ENCODE peak calls at places on chromosomes 6 and 20, in five cellular contexts. L is CD4-positive, alpha-beta T cell; X is heart left ventricle; Q is CD8-positive, alpha-beta T cell; R is prostate gland. S is an unnamed sample. For H3K9me3, the result is how much of the 10 kb centered on the place peaks cover.

GRCh38 chr20:52978851-52979250 is 6.7 kb downstream of the TSHZ2 start:
- DNase-seq in L (no peak), X (no peak), Q (no peak), R (no peak), S (no peak)

GRCh38 chr6:36703982-36704381 is 6.4 kb downstream of the RAB44 start:
- DNase-seq in L (no peak), X (no peak), Q (no peak), R (no peak), S (no peak)

GRCh38 chr6:17469006-17469972 is 75.9 kb downstream of the CAP2 start:
- DNase-seq in L (no peak), X (no peak), Q (no peak), R (no peak), S (no peak)

GRCh38 chr6:3251462-3252314 is 7.1 kb upstream of the PSMG4 start:
- DNase-seq in L (peak), X (peak), Q (peak), R (peak), S (peak)

GRCh38 chr6:21067521-21067920 is 526.0 kb upstream of the SOX4 start:
- DNase-seq in L (no peak), X (no peak), Q (no peak), R (no peak), S (no peak)

GRCh38 chr20:11249683-11250082 is 575.9 kb upstream of the JAG1 start:
- DNase-seq in L (no peak), X (no peak), Q (no peak), R (no peak), S (no peak)

GRCh38 chr20:1209447-1210387 is 6.5 kb downstream of the C20orf202 start:
- DNase-seq in L (no peak), X (no peak), Q (no peak), R (no peak), S (no peak)

GRCh38 chr6:37130704-37131103 is 39.2 kb upstream of the PIM1 start:
- DNase-seq in L (no peak), X (no peak), Q (no peak), R (no peak), S (no peak)

GRCh38 chr20:59242714-59243626 is 57.4 kb upstream of the EDN3 start:
- DNase-seq in L (no peak), X (no peak), Q (peak), R (no peak), S (no peak)

GRCh38 chr20:63819224-63819917 is 11.7 kb downstream of the ZBTB46 start:
- DNase-seq in L (no peak), X (no peak), Q (no peak), R (no peak), S (no peak)

GRCh38 chr6:28161410-28162079 is 19.9 kb downstream of the ZKSCAN8 start:
- DNase-seq in L (peak), X (peak), Q (peak), R (peak), S (peak)

GRCh38 chr6:16651871-16652270 is 109.4 kb downstream of the ATXN1 start:
- DNase-seq in L (no peak), X (no peak), Q (no peak), R (peak), S (no peak)

GRCh38 chr20:37364013-37364926 is 18.3 kb downstream of the SRC start:
- DNase-seq in L (no peak), X (no peak), Q (no peak), R (no peak), S (no peak)

GRCh38 chr20:38452880-38453624 is 17.9 kb upstream of the SNHG17 start:
- DNase-seq in L (no peak), X (no peak), Q (no peak), R (no peak), S (no peak)

GRCh38 chr20:8089668-8090067 is 42.4 kb upstream of the PLCB1 start:
- DNase-seq in L (no peak), X (no peak), Q (no peak), R (no peak), S (no peak)

GRCh38 chr20:63831696-63832686 is 927 bp upstream of the ZBTB46 start:
- DNase-seq in L (no peak), X (peak), Q (peak), R (no peak), S (no peak)

GRCh38 chr6:44268095-44268628 is 2.1 kb upstream of the TMEM151B start:
- DNase-seq in L (peak), X (no peak), Q (peak), R (peak), S (no peak)

GRCh38 chr6:157978021-157978783 is 3.5 kb upstream of the SYNJ2 start:
- DNase-seq in L (no peak), X (no peak), Q (no peak), R (no peak), S (no peak)

GRCh38 chr20:478949-479429 is 16.7 kb upstream of the TBC1D20 start:
- DNase-seq in L (no peak), X (no peak), Q (no peak), R (peak), S (no peak)

GRCh38 chr20:6663104-6663503 is 104.4 kb upstream of the BMP2 start:
- DNase-seq in L (no peak), X (no peak), Q (no peak), R (no peak), S (no peak)

GRCh38 chr20:47814632-47815415 is 29.5 kb upstream of the SULF2 start:
- DNase-seq in L (no peak), X (no peak), Q (no peak), R (no peak), S (no peak)

GRCh38 chr20:31859266-31859997 is 10.9 kb downstream of the DUSP15 start:
- DNase-seq in L (no peak), X (no peak), Q (peak), R (no peak), S (peak)

GRCh38 chr20:43669332-43669731 is 2.4 kb downstream of the MYBL2 start:
- DNase-seq in L (no peak), X (no peak), Q (no peak), R (no peak), S (no peak)

GRCh38 chr6:12001004-12001705 is 11.0 kb upstream of the HIVEP1 start:
- DNase-seq in L (no peak), X (no peak), Q (no peak), R (no peak), S (no peak)

GRCh38 chr20:10447028-10447427 is 11.9 kb downstream of the SLX4IP start:
- DNase-seq in L (peak), X (no peak), Q (peak), R (no peak), S (no peak)

GRCh38 chr6:116697475-116697874 is 16.5 kb downstream of the KPNA5 start:
- DNase-seq in L (no peak), X (no peak), Q (no peak), R (no peak), S (no peak)

GRCh38 chr6:20681243-20681684 is 147.0 kb downstream of the CDKAL1 start:
- DNase-seq in L (no peak), X (no peak), Q (no peak), R (no peak), S (no peak)

GRCh38 chr6:147651249-147652063 is 143.0 kb downstream of the SAMD5 start:
- DNase-seq in L (no peak), X (peak), Q (no peak), R (no peak), S (no peak)
- TF ChIP-seq CTCF in L (no peak), X (peak), Q (no peak), R (no peak), S (no peak)

GRCh38 chr6:42566614-42567208 is 2.9 kb downstream of the UBR2 start:
- DNase-seq in L (no peak), X (no peak), Q (no peak), R (no peak), S (no peak)
- H3K27ac ChIP-seq in L (no peak), X (no peak), Q (no peak), R (no peak), S (no peak)

GRCh38 chr20:16017656-16018055 is 555.6 kb downstream of the KIF16B start:
- DNase-seq in L (no peak), X (no peak), Q (no peak), R (no peak), S (no peak)
- H3K9me3 ChIP-seq in L (under half), X (under half), Q (under half), R (under half), S (under half)

GRCh38 chr6:45500924-45501816 is 123.4 kb upstream of the SUPT3H start:
- DNase-seq in L (no peak), X (no peak), Q (no peak), R (no peak), S (no peak)
- TF ChIP-seq CTCF in L (no peak), X (no peak), Q (no peak), R (no peak), S (no peak)

GRCh38 chr6:133978896-133979240 is 25.8 kb downstream of the TBPL1 start:
- DNase-seq in L (no peak), X (no peak), Q (no peak), R (no peak), S (no peak)
- H3K27ac ChIP-seq in L (no peak), X (no peak), Q (no peak), R (peak), S (no peak)

GRCh38 chr6:111909238-111909637 is 36.0 kb upstream of the FYN start:
- DNase-seq in L (no peak), X (no peak), Q (no peak), R (no peak), S (no peak)
- H3K9me3 ChIP-seq in L (under half), X (under half), Q (under half), R (under half), S (under half)